ENCODE peak calls at places on chromosomes 4 and X, in nine cellular contexts. L is mammary epithelial cell, K is PC-3, H is astrocyte, E is AG04450, Z is right cardiac atrium, P is A673, T is body of pancreas, I is IMR-90. J is an unnamed sample. For H3K9me3, the result is how much of the 10 kb centered on the place peaks cover.

GRCh38 chr4:86615501-86615900 is 21.4 kb downstream of the PTPN13 start:
- DNase-seq in T (no peak), H (no peak), Z (no peak), P (no peak), K (no peak), E (no peak), L (no peak), I (no peak), J (no peak)

GRCh38 chrX:16491461-16491860 is 158.5 kb upstream of the S100G start:
- DNase-seq in K (no peak), P (peak), H (no peak), L (no peak), Z (no peak), E (no peak), T (no peak), I (no peak), J (no peak)

GRCh38 chrX:6095469-6095868 is 133.2 kb downstream of the NLGN4X start:
- DNase-seq in E (no peak), I (no peak), L (no peak), H (no peak), Z (no peak), P (peak), T (no peak), K (peak), J (no peak)

GRCh38 chrX:118221257-118221656 is 104.6 kb upstream of the KLHL13 start:
- DNase-seq in E (no peak), P (peak), I (no peak), H (no peak), T (peak), L (no peak), Z (no peak), K (no peak), J (no peak)

GRCh38 chr4:7166981-7167700 is 25.2 kb upstream of the SORCS2 start:
- DNase-seq in L (no peak), P (no peak), T (no peak), E (no peak), K (no peak), I (no peak), H (no peak), Z (no peak), J (no peak)

GRCh38 chrX:66677430-66677829 is 38.6 kb upstream of the EDA2R start:
- DNase-seq in L (peak), P (no peak), E (no peak), H (peak), K (no peak), I (peak), Z (no peak), T (no peak), J (no peak)

GRCh38 chrX:148609766-148610698 is 109.6 kb downstream of the AFF2 start:
- DNase-seq in E (no peak), K (no peak), Z (no peak), H (no peak), T (no peak), L (peak), P (no peak), I (no peak), J (no peak)

GRCh38 chr4:39719804-39720580 is 22.1 kb downstream of the UBE2K start:
- DNase-seq in L (peak), K (no peak), Z (no peak), T (no peak), I (peak), P (no peak), E (no peak), H (peak), J (no peak)

GRCh38 chr4:96946552-96946951 is 1106.7 kb downstream of the PDHA2 start:
- DNase-seq in E (no peak), L (no peak), H (no peak), T (no peak), I (no peak), K (peak), P (no peak), Z (no peak), J (no peak)

GRCh38 chr4:80307183-80307735 is 28.3 kb upstream of the CFAP299 start:
- DNase-seq in L (peak), I (peak), Z (no peak), P (peak), T (no peak), K (no peak), H (peak), E (no peak), J (no peak)

GRCh38 chrX:17104433-17104832 is 158.0 kb downstream of the REPS2 start:
- DNase-seq in Z (no peak), E (no peak), T (no peak), H (no peak), I (no peak), P (no peak), K (no peak), L (no peak), J (no peak)

GRCh38 chr4:184713887-184714286 is 20.0 kb downstream of the CENPU start:
- DNase-seq in K (no peak), L (no peak), E (no peak), I (no peak), Z (no peak), T (no peak), H (no peak), P (no peak), J (no peak)

GRCh38 chr4:85543832-85544231 is 68.9 kb downstream of the ARHGAP24 start:
- DNase-seq in Z (no peak), E (no peak), P (peak), L (no peak), K (no peak), H (peak), T (no peak), I (peak), J (no peak)

DNA sequence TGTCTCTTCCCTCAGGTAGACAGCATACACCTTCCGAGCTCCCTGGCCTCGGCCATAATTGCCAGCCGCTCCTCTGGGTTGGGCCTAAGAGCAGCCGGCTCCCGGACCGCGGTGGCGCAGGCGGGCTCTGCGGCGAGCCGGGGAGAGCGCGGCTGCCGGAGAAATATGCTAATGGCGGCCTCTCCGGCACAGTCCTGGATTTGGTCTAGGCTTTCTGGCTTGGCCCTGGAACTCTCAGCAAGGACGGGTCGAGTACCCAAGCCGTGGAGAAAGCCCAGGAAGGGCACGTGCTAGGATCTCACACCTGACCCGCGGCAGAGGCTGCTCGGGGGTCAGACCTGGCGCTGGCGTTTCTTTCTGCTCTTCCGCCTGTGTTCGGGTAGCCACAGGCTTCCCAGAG is 18.6 kb upstream of the ZIC3 start:
- DNase-seq in L (no peak), E (no peak), Z (no peak), H (no peak), K (no peak), P (no peak), I (no peak), T (no peak), J (no peak)
- H3K9me3 ChIP-seq in L (under half), E (under half), Z (under half), H (under half), K (under half), P (under half), I (under half), T (under half), J (under half)

GRCh38 chr4:98338761-98339438 is 77.7 kb downstream of the RAP1GDS1 start:
- DNase-seq in H (no peak), L (no peak), E (no peak), K (no peak), T (no peak), I (no peak), Z (no peak), P (no peak), J (no peak)

GRCh38 chr4:98332017-98332416 is 70.8 kb downstream of the RAP1GDS1 start:
- DNase-seq in T (no peak), K (no peak), I (no peak), P (no peak), L (no peak), H (no peak), Z (no peak), E (no peak), J (no peak)

DNA sequence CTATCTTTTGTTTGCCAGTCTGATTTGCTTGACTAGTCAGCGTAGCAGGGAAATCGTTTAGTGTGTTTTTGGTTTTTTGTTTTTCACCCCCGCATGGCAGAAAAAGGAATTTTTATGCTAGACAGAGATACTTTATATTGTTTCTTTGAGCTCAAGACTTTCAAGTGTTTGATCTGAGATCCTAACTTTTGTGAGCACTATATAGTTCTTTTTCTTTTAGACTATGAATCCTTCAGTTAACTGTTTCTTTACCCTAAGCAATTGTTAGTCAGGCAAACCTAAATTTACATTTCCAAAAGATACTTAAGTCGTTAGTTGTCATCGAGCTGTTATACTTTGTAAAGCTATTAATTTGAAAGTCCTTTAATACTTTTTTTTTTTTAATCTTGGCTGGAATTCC is 73.3 kb downstream of the RAP1GDS1 start:
- DNase-seq in T (no peak), I (no peak), H (no peak), L (no peak), E (no peak), K (no peak), Z (no peak), P (no peak), J (no peak)
- H3K9me3 ChIP-seq in T (under half), I (under half), H (under half), L (under half), E (under half), K (under half), Z (under half), P (under half), J (under half)

DNA sequence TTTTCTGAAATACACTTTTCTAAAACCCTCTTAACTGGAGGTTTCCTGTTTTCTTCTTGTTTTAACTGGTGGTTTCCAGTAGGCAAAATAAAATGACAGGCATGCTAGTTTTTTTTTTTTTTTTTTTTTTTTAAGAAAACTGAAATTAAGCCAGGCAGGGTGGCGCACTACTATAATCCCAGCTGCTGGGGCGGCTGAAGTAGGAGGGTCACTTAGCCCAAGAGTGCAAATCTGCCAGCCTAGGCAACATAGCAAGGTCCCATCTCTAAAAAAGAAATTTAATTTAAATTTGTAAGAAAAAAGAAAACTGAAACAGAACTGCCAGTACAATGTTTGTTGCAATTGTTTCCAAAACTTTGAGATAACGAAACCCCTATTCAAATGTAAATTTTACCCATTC is 44.0 kb downstream of the TMEM144 start:
- DNase-seq in K (no peak), Z (no peak), I (no peak), P (no peak), H (no peak), T (no peak), L (no peak), E (no peak), J (no peak)
- H3K9me3 ChIP-seq in K (under half), Z (under half), I (under half), P (under half), H (under half), T (under half), L (under half), E (under half), J (under half)

GRCh38 chrX:153958605-153959004 is 13.0 kb downstream of the HCFC1 start:
- DNase-seq in E (no peak), T (no peak), Z (peak), I (no peak), K (no peak), H (no peak), P (no peak), L (no peak), J (no peak)

GRCh38 chrX:153954618-153955450 is 10.4 kb upstream of the RENBP start:
- DNase-seq in T (no peak), I (no peak), P (no peak), E (no peak), Z (no peak), K (no peak), H (no peak), L (no peak), J (no peak)

GRCh38 chrX:153956044-153956907 is 11.8 kb upstream of the RENBP start:
- DNase-seq in T (no peak), E (no peak), L (no peak), H (no peak), I (no peak), P (no peak), Z (no peak), K (no peak), J (no peak)

GRCh38 chrX:153955451-153955732 is 10.9 kb upstream of the RENBP start:
- DNase-seq in H (no peak), E (no peak), K (no peak), L (no peak), I (no peak), P (no peak), T (no peak), Z (no peak), J (no peak)

DNA sequence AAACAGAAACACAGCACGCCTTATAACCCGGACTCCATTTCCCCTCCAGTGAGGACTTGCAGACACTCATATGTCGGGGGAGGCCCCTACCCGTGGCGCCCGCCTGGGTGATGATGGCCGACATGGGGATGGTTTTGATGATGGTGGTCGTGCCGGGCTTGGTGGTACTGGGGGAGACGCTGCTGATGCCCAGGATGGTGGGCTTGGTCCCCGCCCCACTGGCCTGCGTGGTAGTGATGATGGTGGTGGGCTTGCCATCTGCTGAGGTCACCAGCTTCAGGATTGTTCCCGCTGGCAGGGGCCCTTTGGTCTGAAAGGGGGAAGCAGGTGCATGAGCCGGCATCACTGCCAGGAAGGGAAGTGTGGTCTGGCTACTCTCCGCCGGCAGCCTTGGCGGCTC is 12.8 kb upstream of the RENBP start:
- DNase-seq in Z (no peak), P (no peak), L (no peak), H (no peak), T (no peak), I (no peak), E (no peak), K (no peak), J (no peak)
- H3K9me3 ChIP-seq in Z (under half), P (under half), L (under half), H (under half), T (under half), I (under half), E (under half), K (under half), J (under half)

DNA sequence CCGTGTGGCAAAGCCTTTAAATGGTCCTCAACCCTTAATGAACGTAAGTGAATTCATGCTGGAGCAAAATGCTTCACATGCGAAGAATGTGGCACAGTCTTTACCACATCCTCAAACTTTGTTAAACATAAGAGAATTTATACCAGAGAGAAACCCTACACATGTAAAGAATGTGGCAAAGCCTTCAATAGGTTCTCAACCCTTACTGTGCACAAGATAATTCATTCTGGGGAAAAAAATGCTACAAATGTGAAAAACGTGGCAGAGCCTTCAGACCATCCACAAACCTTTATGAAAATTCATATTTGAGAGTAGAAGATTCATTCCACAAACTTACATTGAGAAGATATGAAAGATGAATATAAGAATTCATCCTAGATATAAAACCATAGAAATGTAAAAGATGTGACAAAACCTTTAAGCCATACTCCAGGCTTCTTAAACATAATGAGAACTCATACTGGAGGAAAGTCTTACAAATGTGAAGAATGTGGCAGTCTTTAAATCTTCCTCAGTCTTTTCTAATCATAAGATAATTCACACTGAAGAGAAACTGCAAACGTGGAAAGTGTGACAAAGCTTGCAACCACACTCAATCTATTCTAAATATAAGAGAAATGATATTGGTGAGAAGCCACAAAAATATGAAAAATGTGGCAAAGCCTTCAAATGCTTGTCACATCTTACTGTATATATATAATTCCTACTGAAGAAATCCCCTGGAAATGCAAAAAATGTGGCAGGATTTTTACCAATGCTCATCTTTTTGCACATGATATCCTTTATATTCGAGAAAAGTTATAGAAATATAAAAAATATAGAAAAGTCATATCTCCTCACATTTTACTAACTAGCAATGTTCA is 36.9 kb downstream of the ZNF141 start:
- DNase-seq in Z (no peak), T (no peak), P (no peak), H (no peak), L (no peak), K (no peak), I (no peak), E (no peak), J (no peak)
- H3K9me3 ChIP-seq in Z (under half), T (under half), P (half or more), H (under half), L (half or more), K (half or more), I (half or more), E (under half), J (half or more)

GRCh38 chr4:91688413-91688812 is 615.4 kb upstream of the GRID2 start:
- DNase-seq in Z (no peak), H (no peak), E (no peak), P (no peak), K (no peak), T (no peak), L (no peak), I (no peak), J (no peak)
- H3K9me3 ChIP-seq in Z (under half), H (under half), E (under half), P (under half), K (under half), T (under half), L (under half), I (under half), J (under half)

GRCh38 chr4:48997962-48998361 is 11.9 kb downstream of the CWH43 start:
- DNase-seq in I (no peak), P (no peak), H (no peak), K (no peak), Z (no peak), L (no peak), E (no peak), T (no peak), J (no peak)

GRCh38 chr4:49000806-49001205 is 14.7 kb downstream of the CWH43 start:
- DNase-seq in K (no peak), T (no peak), H (no peak), P (no peak), Z (no peak), I (no peak), E (no peak), L (peak), J (no peak)

GRCh38 chr4:49002931-49003330 is 16.9 kb downstream of the CWH43 start:
- DNase-seq in Z (no peak), H (no peak), L (no peak), K (no peak), T (no peak), E (no peak), I (no peak), P (no peak), J (no peak)

GRCh38 chr4:48998440-48998839 is 12.4 kb downstream of the CWH43 start:
- DNase-seq in I (no peak), L (no peak), K (no peak), Z (no peak), E (no peak), T (no peak), H (no peak), P (no peak), J (no peak)
- H3K9me3 ChIP-seq in I (under half), L (under half), K (under half), Z (under half), E (under half), T (under half), H (under half), P (under half), J (under half)